ENCODE peak calls at places on chromosome 3, in seven cellular contexts. M, I, N, S, H, J and W are unnamed samples.

GRCh38 chr3:8445861-8446260 is 55.8 kb upstream of the LMCD1 start:
- DNase-seq in M (no peak), H (no peak), I (no peak), S (no peak), J (peak; percentile 97), N (no peak), W (peak; percentile 39)

GRCh38 chr3:145776782-145777408 is 384.1 kb downstream of the PLOD2 start:
- DNase-seq in N (peak; percentile 11), S (peak; percentile 11), H (no peak), J (peak; percentile 54), M (no peak), I (peak; percentile 25), W (peak; percentile 6)

GRCh38 chr3:43855674-43856299 is 165.0 kb downstream of the ABHD5 start:
- DNase-seq in I (peak; percentile 69), H (no peak), N (peak; percentile 32), J (peak; percentile 56), S (peak; percentile 29), M (no peak), W (no peak)

GRCh38 chr3:69290006-69290405 is 95.9 kb downstream of the FRMD4B start:
- DNase-seq in I (no peak), H (no peak), M (no peak), S (no peak), J (no peak), N (no peak), W (no peak)

GRCh38 chr3:30795176-30795575 is 99.3 kb downstream of the GADL1 start:
- DNase-seq in M (no peak), J (peak; percentile 6), H (no peak), I (no peak), S (no peak), N (no peak), W (no peak)

GRCh38 chr3:190617185-190617584 is 103.3 kb downstream of the IL1RAP start:
- DNase-seq in J (no peak), I (no peak), S (no peak), N (no peak), M (no peak), H (no peak), W (no peak)

GRCh38 chr3:18144571-18144970 is 280.6 kb downstream of the SATB1 start:
- DNase-seq in H (no peak), N (no peak), I (no peak), J (no peak), S (no peak), M (no peak), W (no peak)

GRCh38 chr3:194497799-194498575 is 11.2 kb upstream of the ATP13A3 start:
- DNase-seq in I (peak; percentile 58), J (no peak), M (no peak), S (no peak), N (no peak), H (no peak), W (no peak)

DNA sequence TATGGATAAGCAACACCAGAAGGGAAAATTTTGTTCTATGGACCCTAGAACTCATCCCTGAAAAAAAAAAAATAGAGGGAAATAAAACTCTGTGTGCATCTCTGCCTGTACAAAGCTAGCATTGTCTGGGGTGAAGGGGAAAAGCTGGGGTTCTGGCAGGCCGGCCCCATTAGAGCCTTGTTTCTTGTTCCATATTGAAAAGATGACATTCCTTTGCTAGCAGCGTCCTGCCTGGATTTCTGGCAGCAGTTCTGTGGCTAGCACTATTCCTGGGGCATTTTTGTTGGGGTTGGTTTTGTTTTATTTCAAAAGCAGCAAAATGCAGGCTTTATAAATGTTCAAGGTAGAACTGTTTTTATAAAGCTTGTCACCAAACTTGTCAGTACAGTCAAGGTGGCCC is 45.2 kb downstream of the RARB start:
- DNase-seq in M (no peak), J (no peak), I (no peak), N (peak; percentile 55), S (no peak), H (peak; percentile 82), W (no peak)
- H3K27ac ChIP-seq in M (no peak overlapping the region), J (no peak overlapping the region), I (no peak overlapping the region), N (peak overlapping the region; percentile 58), S (peak overlapping the region; percentile 3), H (no peak overlapping the region), W (no peak overlapping the region)

DNA sequence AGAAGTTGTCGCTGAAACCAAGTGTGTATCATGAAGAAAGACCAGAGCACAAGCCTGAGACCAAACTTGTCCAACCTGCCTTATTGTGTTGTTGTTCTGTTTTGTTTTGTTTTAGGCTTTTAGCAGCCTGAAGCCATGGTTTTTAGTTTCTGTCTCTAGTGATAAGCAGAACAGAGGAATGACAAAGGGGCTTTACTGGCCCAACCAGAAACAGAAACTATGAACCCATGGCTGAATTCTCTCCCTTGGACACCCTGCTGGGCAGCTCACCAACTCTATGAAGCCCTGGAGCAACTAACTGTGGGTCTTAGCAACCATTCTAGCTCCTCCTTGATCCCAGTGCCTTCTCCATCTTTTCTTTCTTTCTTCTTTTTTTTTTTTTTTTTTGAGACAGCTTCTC is 30.3 kb downstream of the HCLS1 start:
- DNase-seq in N (no peak), H (no peak), S (no peak), I (no peak), J (no peak), M (no peak), W (no peak)
- H3K27ac ChIP-seq in N (no peak overlapping the region), H (no peak overlapping the region), S (no peak overlapping the region), I (no peak overlapping the region), J (no peak overlapping the region), M (no peak overlapping the region), W (no peak overlapping the region)

GRCh38 chr3:136989781-136990524 is 32.2 kb downstream of the IL20RB start:
- DNase-seq in I (no peak), N (no peak), J (no peak), M (no peak), H (no peak), S (no peak), W (no peak)
- H3K27ac ChIP-seq in I (no peak overlapping the region), N (no peak overlapping the region), J (no peak overlapping the region), M (no peak overlapping the region), H (no peak overlapping the region), S (no peak overlapping the region), W (peak overlapping the region; percentile 87)

GRCh38 chr3:155106059-155106458 is 25.9 kb downstream of the MME start:
- DNase-seq in J (peak; percentile 52), I (no peak), H (no peak), S (no peak), N (no peak), M (no peak), W (no peak)

GRCh38 chr3:155110996-155111901 is 31.1 kb downstream of the MME start:
- DNase-seq in M (peak; percentile 46), J (no peak), S (no peak), N (no peak), I (no peak), H (no peak), W (no peak)

GRCh38 chr3:155111971-155112370 is 31.9 kb downstream of the MME start:
- DNase-seq in M (no peak), H (no peak), J (no peak), N (no peak), I (no peak), S (no peak), W (no peak)

GRCh38 chr3:155112661-155113389 is 32.7 kb downstream of the MME start:
- DNase-seq in M (no peak), N (no peak), J (no peak), I (no peak), S (no peak), H (no peak), W (peak; percentile 20)

DNA sequence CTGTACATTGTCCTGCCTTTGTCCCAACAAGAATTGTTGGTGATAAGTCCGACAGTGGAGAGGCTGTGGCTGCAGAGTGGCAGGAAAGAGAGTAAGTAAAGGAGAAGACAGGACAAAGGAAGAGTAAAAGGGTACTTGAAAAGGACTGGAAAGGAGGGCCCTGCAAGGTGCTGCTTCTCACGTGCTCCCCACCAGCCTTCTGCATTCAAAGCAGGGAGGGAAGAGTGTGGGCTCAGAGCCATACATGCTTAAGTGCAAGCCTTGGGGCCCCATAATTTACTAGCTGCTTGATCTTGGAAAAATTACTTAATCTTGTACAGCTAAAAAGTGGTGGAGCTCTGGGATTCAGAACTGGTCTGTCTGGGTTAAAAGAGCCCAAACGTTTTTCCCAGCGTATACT is 29.9 kb downstream of the MME start:
- DNase-seq in H (no peak), M (no peak), I (no peak), N (no peak), J (no peak), S (no peak), W (no peak)
- H3K27ac ChIP-seq in H (no peak overlapping the region), M (no peak overlapping the region), I (no peak overlapping the region), N (no peak overlapping the region), J (no peak overlapping the region), S (no peak overlapping the region), W (no peak overlapping the region)

DNA sequence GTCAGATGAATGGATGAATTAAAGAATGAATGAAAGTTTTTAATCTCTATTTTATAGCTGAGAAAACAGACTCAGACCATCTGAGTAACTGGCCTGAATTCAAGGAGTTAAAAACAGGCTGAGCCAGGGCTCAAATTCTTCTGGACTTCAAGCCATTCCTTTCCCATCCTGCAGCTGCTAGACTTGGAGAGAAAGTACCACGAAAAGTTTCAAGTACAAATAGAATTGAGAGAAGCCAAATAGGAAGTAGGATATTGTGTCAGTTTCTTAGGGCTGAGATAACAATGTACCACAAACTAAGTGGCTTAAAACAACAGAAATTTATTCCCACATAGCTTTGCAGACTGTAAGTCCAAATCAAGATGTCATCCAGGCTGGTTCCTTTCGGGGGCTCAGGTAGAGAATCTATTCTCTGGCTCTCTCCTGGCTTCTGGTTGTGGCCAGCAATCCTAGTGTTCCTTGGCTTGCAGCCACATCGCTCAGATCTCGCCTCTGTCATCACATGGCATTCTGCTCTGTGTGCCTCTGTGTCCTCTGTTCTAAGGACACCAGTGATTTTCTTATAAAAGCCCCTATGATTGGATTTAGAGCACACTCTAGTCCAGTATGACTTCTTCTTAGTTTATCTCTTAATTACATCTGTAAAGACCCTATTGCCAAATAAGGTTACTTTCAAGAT is 25.6 kb upstream of the GOLIM4 start:
- DNase-seq in N (no peak), H (no peak), I (no peak), M (no peak), J (peak; percentile 18), S (no peak), W (no peak)
- H3K27ac ChIP-seq in N (no peak overlapping the region), H (peak overlapping the region; percentile 30), I (no peak overlapping the region), M (no peak overlapping the region), J (no peak overlapping the region), S (no peak overlapping the region), W (no peak overlapping the region)

DNA sequence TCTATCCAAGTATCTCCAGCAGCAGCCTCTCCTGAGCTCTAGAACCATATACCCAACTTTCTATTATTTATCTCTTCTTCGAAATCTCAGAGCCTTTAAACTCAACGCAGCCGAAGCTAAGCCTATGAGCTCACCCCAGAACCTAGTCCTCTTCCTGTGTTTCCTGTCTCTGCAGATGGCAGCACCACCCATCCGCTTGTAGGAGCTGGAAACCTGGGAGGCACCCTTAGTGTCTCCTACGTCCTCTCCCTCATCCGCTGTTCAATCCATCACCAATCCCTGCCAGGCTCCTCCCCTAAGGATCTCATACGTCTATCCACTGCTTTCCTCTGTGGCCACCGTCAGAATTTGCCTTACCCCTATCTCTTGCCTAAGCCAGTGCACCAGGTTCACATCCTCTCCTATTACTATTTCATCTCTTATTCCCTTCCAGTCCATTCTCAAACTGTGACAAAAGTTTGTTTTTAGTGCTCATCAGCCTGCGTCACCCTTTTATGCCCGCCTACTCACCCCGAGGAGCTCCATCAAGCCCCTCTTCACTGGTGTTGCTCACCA is 9.6 kb downstream of the VGLL4 start:
- DNase-seq in I (no peak), H (no peak), M (no peak), N (no peak), S (no peak), J (no peak), W (no peak)
- H3K27ac ChIP-seq in I (no peak overlapping the region), H (peak overlapping the region; percentile 92), M (no peak overlapping the region), N (no peak overlapping the region), S (no peak overlapping the region), J (no peak overlapping the region), W (peak overlapping the region; percentile 44)

GRCh38 chr3:98732239-98733054 is 30.7 kb upstream of the ST3GAL6 start:
- DNase-seq in H (peak; percentile 34), M (no peak), S (peak; percentile 55), N (peak; percentile 28), J (no peak), I (peak; percentile 64), W (no peak)
- H3K27ac ChIP-seq in H (peak overlapping the region; percentile 76), M (no peak overlapping the region), S (peak overlapping the region; percentile 80), N (no peak overlapping the region), J (no peak overlapping the region), I (no peak overlapping the region), W (peak overlapping the region; percentile 52)